ENCODE peak calls at places on chromosomes 13 and 19, in nine cellular contexts. R is activated T-helper 1 cell treated with anti-CD3 and anti-CD28 coated beads, Interleukin-12 subunit alpha, Interleukin-12 subunit beta, Interleukin-2, Interleukin-4 antibody, amounts not matched to agents 30 ng/mL and 10 ng/mL and 1 ng/mL, durations not matched to agents 14 hours and 24 hours and 36 hours; V is tibial artery; A is nephron progenitor cell; J is A172; Z is activated CD4-positive, alpha-beta T cell treated with anti-CD3 and anti-CD28 coated beads, Interleukin-2, amount 50 U/mL, for 1 hour; S is NCI-H2171 treated with DMSO at 0.1 percent for 48 hours; I is activated naive CD4-positive, alpha-beta T cell; K is NCI-H1694 treated with DMSO at 0.1 percent for 48 hours. C is an unnamed sample.

GRCh38 chr19:13962738-13963602 is 10.7 kb downstream of the DCAF15 start:
- DNase-seq in V (no peak), K (no peak), J (no peak), I (no peak), Z (no peak), S (no peak), R (no peak), A (no peak), C (no peak)

GRCh38 chr19:31938675-31939074 is 406.7 kb upstream of the ZNF507 start:
- DNase-seq in V (no peak), K (no peak), R (no peak), I (no peak), A (no peak), S (no peak), Z (no peak), J (peak), C (no peak)

GRCh38 chr13:26529441-26529840 is 28.0 kb upstream of the WASF3 start:
- DNase-seq in S (no peak), Z (peak), A (peak), K (no peak), V (no peak), J (peak), I (no peak), R (no peak), C (peak)

GRCh38 chr13:45231722-45232121 is 30.9 kb upstream of the KCTD4 start:
- DNase-seq in Z (no peak), S (peak), K (no peak), V (no peak), A (no peak), R (no peak), I (no peak), J (peak), C (no peak)

GRCh38 chr19:17751103-17751911 is at the start of gene FCHO1:
- DNase-seq in I (peak), R (peak), S (no peak), V (peak), A (no peak), K (no peak), J (no peak), Z (peak), C (peak)

GRCh38 chr13:60412909-60413616 is 16.0 kb downstream of the TDRD3 start:
- DNase-seq in A (no peak), Z (no peak), V (no peak), R (no peak), I (no peak), S (no peak), K (no peak), J (no peak), C (no peak)

GRCh38 chr19:1470864-1471513 is 8.0 kb downstream of the C19orf25 start:
- DNase-seq in K (no peak), A (peak), S (peak), V (no peak), R (no peak), Z (no peak), J (no peak), I (no peak), C (no peak)

GRCh38 chr13:96994030-96994848 is at the start of gene OXGR1:
- DNase-seq in K (no peak), I (no peak), S (peak), V (no peak), A (peak), R (no peak), Z (no peak), J (no peak), C (no peak)

GRCh38 chr19:45601524-45602522 is at the start of gene GPR4:
- DNase-seq in V (no peak), S (no peak), K (no peak), J (no peak), R (no peak), I (no peak), A (peak), Z (no peak), C (no peak)

GRCh38 chr13:32264407-32264806 is 50.8 kb downstream of the ZAR1L start:
- DNase-seq in K (no peak), S (no peak), I (no peak), V (peak), J (peak), A (no peak), R (no peak), Z (no peak), C (no peak)

GRCh38 chr19:1648926-1649541 is 3.4 kb downstream of the TCF3 start:
- DNase-seq in I (no peak), K (no peak), V (no peak), A (no peak), Z (no peak), R (no peak), S (no peak), J (no peak), C (no peak)

GRCh38 chr19:3479177-3479818 is 1.0 kb downstream of the SMIM24 start:
- DNase-seq in S (no peak), A (peak), K (no peak), J (no peak), I (no peak), R (peak), V (peak), Z (peak), C (peak)

GRCh38 chr13:113176292-113176691 is 17.8 kb downstream of the PROZ start:
- DNase-seq in I (peak), R (no peak), K (no peak), J (no peak), Z (peak), S (no peak), A (no peak), V (no peak), C (peak)

GRCh38 chr19:44260695-44261446 is 1.2 kb downstream of the ZNF233 start:
- DNase-seq in Z (no peak), I (no peak), J (no peak), V (no peak), S (no peak), R (no peak), A (no peak), K (no peak), C (no peak)

GRCh38 chr13:40488869-40489391 is 177.5 kb downstream of the FOXO1 start:
- DNase-seq in S (no peak), R (no peak), J (no peak), Z (no peak), V (no peak), K (no peak), I (no peak), A (no peak), C (no peak)

GRCh38 chr19:8302357-8302691 is 5.8 kb downstream of the CD320 start:
- DNase-seq in K (no peak), V (no peak), A (no peak), R (no peak), S (no peak), J (no peak), Z (no peak), I (no peak), C (no peak)

GRCh38 chr13:49315756-49316481 is 68.2 kb downstream of the CDADC1 start:
- DNase-seq in Z (no peak), R (no peak), V (no peak), K (no peak), S (no peak), A (no peak), I (no peak), J (no peak), C (no peak)

GRCh38 chr19:57241181-57241580 is 749 bp downstream of the ZNF805 start:
- DNase-seq in I (no peak), J (no peak), K (no peak), V (no peak), A (no peak), S (no peak), R (no peak), Z (no peak), C (no peak)

GRCh38 chr13:42136518-42136917 is 88.1 kb downstream of the DGKH start:
- DNase-seq in R (no peak), J (no peak), V (no peak), K (no peak), I (no peak), S (no peak), Z (no peak), A (no peak), C (no peak)

GRCh38 chr19:12913011-12913561 is 6.0 kb downstream of the SYCE2 start:
- DNase-seq in V (peak), I (no peak), R (no peak), A (peak), Z (no peak), J (no peak), S (peak), K (peak), C (no peak)